ENCODE peak calls at places on chromosome 3, in nine cellular contexts. M, N, X, J, Y, B, D, F and U are unnamed samples.

GRCh38 chr3:186042521-186043202 is 66.2 kb downstream of the ETV5 start:
- DNase-seq in M (no peak), N (no peak), X (no peak), J (no peak), Y (no peak), B (no peak), D (no peak), F (no peak), U (no peak)

GRCh38 chr3:170330366-170330765 is 27.1 kb upstream of the SKIL start:
- DNase-seq in M (peak), N (no peak), X (peak), J (peak), Y (no peak), B (no peak), D (no peak), F (no peak), U (no peak)

GRCh38 chr3:43091481-43091880 is 14.4 kb downstream of the POMGNT2 start:
- DNase-seq in M (no peak), N (no peak), X (no peak), J (no peak), Y (no peak), B (no peak), D (no peak), F (no peak), U (no peak)

GRCh38 chr3:46321461-46322104 is 32.3 kb upstream of the CCR2 start:
- DNase-seq in M (no peak), N (no peak), X (no peak), J (no peak), Y (no peak), B (peak), D (no peak), F (no peak), U (peak)

GRCh38 chr3:163368168-163368567 is 1710.1 kb downstream of the SI start:
- DNase-seq in M (peak), N (no peak), X (no peak), J (no peak), Y (no peak), B (no peak), D (no peak), F (no peak), U (no peak)

GRCh38 chr3:159480046-159480445 is 508.6 kb upstream of the IL12A start:
- DNase-seq in M (no peak), N (no peak), X (no peak), J (no peak), Y (no peak), B (no peak), D (no peak), F (no peak), U (no peak)

GRCh38 chr3:93924491-93924890 is 49.2 kb downstream of the PROS1 start:
- DNase-seq in M (no peak), N (no peak), X (no peak), J (no peak), Y (no peak), B (no peak), D (no peak), F (no peak), U (no peak)

GRCh38 chr3:39937315-39937714 is 127.9 kb downstream of the MYRIP start:
- DNase-seq in M (no peak), N (no peak), X (no peak), J (no peak), Y (no peak), B (no peak), D (no peak), F (no peak), U (no peak)

GRCh38 chr3:136891934-136892855 is 30.2 kb downstream of the NCK1 start:
- DNase-seq in M (no peak), N (no peak), X (no peak), J (no peak), Y (no peak), B (no peak), D (no peak), F (no peak), U (no peak)

GRCh38 chr3:95476534-95476933 is 1337.9 kb upstream of the EPHA6 start:
- DNase-seq in M (no peak), N (no peak), X (no peak), J (no peak), Y (no peak), B (no peak), D (no peak), F (no peak), U (no peak)

GRCh38 chr3:66414846-66415245 is 86.0 kb downstream of the LRIG1 start:
- DNase-seq in M (no peak), N (no peak), X (no peak), J (no peak), Y (no peak), B (no peak), D (no peak), F (no peak), U (no peak)

GRCh38 chr3:21062724-21063436 is 688.1 kb downstream of the ZNF385D start:
- DNase-seq in M (no peak), N (no peak), X (peak), J (no peak), Y (no peak), B (no peak), D (peak), F (no peak), U (no peak)

GRCh38 chr3:189908646-189909045 is 212.1 kb downstream of the P3H2 start:
- DNase-seq in M (peak), N (no peak), X (peak), J (no peak), Y (no peak), B (no peak), D (no peak), F (no peak), U (no peak)

GRCh38 chr3:181725830-181726229 is 14.1 kb downstream of the SOX2 start:
- DNase-seq in M (no peak), N (no peak), X (no peak), J (no peak), Y (no peak), B (no peak), D (no peak), F (no peak), U (no peak)

GRCh38 chr3:143207338-143207961 is 87.9 kb downstream of the CHST2 start:
- DNase-seq in M (peak), N (no peak), X (peak), J (no peak), Y (no peak), B (peak), D (no peak), F (no peak), U (peak)

GRCh38 chr3:160968731-160969130 is 136.4 kb downstream of the B3GALNT1 start:
- DNase-seq in M (peak), N (no peak), X (peak), J (no peak), Y (no peak), B (no peak), D (no peak), F (no peak), U (no peak)

GRCh38 chr3:104101736-104102135 is 1265.0 kb upstream of the ALCAM start:
- DNase-seq in M (peak), N (no peak), X (no peak), J (no peak), Y (no peak), B (no peak), D (no peak), F (no peak), U (no peak)

GRCh38 chr3:10344147-10344943 is 23.4 kb upstream of the SEC13 start:
- DNase-seq in M (peak), N (no peak), X (no peak), J (peak), Y (no peak), B (peak), D (no peak), F (no peak), U (peak)

GRCh38 chr3:12999147-13000140 is 73.8 kb downstream of the IQSEC1 start:
- DNase-seq in M (no peak), N (peak), X (no peak), J (peak), Y (peak), B (peak), D (no peak), F (no peak), U (peak)

GRCh38 chr3:83435173-83435572 is 1523.6 kb upstream of the CADM2 start:
- DNase-seq in M (no peak), N (no peak), X (no peak), J (no peak), Y (no peak), B (no peak), D (no peak), F (no peak), U (no peak)

GRCh38 chr3:27677554-27677953 is 44.6 kb downstream of the EOMES start:
- DNase-seq in M (peak), N (no peak), X (peak), J (peak), Y (no peak), B (no peak), D (peak), F (no peak), U (no peak)

DNA sequence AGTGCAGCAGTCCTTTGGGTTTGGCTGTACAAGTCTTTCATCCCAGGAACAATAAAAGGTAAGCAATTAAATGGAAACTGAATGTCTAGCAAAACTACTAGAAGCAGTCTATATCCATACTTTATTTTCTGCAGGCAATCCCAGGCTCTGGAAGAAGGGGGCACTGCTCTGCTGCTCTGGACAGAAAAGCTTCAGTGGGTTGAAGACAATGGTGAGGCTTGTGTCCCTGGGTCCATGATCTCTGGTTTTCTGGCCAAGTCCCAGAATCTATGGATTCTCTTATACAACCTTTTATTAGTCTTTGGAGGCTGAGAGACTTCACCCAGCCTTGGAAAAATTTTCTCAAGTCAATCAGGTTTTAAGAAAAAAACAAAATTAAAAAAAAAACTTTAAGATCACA is 35.6 kb downstream of the SCAP start:
- DNase-seq in M (no peak), N (no peak), X (no peak), J (no peak), Y (no peak), B (no peak), D (no peak), F (no peak), U (no peak)
- TF ChIP-seq CTCF in M (peak), N (no peak), X (peak), J (peak), Y (no peak), B (peak), D (peak), F (no peak), U (no peak)

DNA sequence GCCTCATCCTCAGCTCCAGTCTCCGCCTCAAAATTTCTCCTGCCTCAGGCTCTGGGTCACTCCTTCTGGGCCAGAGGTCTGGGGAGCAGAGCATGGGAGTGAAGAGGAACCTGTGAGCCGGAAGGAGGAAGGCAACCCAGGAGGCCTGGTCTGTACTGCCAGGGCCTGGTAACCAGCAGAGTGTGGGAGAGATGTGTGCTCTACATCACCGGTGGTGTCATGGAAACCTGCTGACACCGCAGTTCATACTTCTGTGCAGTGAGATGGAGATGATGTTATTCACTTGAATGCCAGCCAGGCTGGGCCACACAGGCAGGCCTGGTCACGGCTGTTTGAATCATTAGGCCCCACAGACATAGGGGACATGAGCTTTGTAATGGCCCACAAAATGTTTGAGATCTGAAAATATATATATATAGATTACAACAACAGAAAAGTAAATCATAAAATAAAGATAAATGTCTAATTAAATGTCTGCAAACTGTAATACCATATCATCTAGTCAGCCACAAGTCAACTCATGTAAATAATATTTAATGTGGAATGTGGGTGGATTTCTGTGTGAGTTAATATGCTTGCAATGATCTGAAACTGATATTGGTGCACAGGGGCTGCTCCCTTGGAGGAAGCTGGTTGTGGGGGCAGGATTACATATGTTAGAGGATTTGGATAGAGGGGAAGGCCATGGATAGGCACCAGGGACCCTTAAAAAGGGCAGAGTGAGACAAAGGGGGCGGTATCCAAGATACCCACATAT is 108.5 kb upstream of the PFN2 start:
- DNase-seq in M (peak), N (no peak), X (peak), J (peak), Y (peak), B (no peak), D (peak), F (no peak), U (no peak)
- TF ChIP-seq CTCF in M (no peak), N (no peak), X (no peak), J (no peak), Y (no peak), B (no peak), D (no peak), F (no peak), U (no peak)

DNA sequence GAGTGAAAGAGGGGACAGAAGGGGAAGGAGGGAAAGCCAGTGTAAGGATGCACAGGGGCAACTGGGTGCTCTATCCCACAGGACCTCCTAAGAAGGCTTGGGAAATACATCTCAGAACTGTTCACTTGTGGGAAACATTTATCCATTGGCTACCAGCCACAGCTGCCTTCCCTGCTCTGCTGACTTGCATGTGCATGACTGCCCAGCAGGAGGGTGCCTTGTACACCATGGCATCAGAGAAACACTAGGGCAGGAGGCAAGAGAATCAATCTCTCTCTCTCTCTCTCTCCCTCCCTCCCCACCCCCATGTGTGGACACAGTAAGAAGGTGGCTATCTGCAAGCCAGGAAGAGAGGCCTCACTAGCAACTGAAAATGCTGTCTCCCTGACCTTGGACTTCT is 62.9 kb upstream of the ZBTB38 start:
- DNase-seq in M (peak), N (no peak), X (peak), J (no peak), Y (no peak), B (no peak), D (peak), F (no peak), U (no peak)
- TF ChIP-seq CTCF in M (peak), N (no peak), X (peak), J (no peak), Y (no peak), B (peak), D (peak), F (no peak), U (no peak)

GRCh38 chr3:38015485-38015884 is 14.0 kb downstream of the PLCD1 start:
- DNase-seq in M (no peak), N (no peak), X (no peak), J (no peak), Y (no peak), B (no peak), D (no peak), F (no peak), U (no peak)
- TF ChIP-seq CTCF in M (no peak), N (no peak), X (no peak), J (no peak), Y (no peak), B (no peak), D (no peak), F (no peak), U (no peak)

GRCh38 chr3:103056953-103057450 is 622.2 kb downstream of the ZPLD1 start:
- DNase-seq in M (peak), N (no peak), X (no peak), J (peak), Y (no peak), B (no peak), D (no peak), F (no peak), U (no peak)
- TF ChIP-seq CTCF in M (no peak), N (no peak), X (no peak), J (peak), Y (no peak), B (no peak), D (no peak), F (no peak), U (no peak)

DNA sequence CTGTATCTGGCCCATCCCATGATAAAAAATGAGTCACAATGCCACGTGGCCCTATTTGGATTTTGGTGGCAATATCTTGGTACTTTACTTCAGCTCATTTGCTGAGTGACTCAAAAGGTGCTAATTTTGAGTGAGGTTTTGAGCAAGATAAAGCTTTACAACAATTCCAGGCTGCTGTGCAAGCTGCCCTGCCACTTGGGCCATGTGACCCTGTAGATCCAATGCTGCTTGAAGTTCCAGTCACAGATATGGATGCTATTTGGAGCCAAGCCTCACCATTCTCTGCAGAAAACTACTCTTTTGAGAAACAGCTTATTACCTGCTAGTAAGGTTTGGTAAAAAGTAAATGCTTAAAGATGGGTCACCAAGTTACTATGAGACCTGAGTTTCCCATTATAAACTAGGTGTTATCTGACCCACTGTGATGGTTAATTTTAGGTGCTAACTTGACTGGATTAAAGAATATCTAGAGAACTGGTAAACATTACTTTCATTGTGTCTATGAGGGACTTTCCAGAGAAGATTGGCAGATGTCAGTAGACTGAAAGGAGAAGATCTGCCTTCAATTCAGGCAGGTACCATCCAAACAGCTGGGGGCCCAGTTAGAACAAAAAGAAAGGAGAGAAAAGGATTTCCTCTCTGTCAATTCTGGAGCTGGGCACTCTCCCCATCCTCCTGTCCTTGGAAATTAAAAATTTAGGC is 1083.9 kb downstream of the DIPK2A start:
- DNase-seq in M (no peak), N (no peak), X (no peak), J (no peak), Y (no peak), B (no peak), D (no peak), F (no peak), U (no peak)
- TF ChIP-seq CTCF in M (no peak), N (no peak), X (no peak), J (no peak), Y (no peak), B (no peak), D (no peak), F (no peak), U (no peak)

GRCh38 chr3:17041009-17041408 is 156.3 kb downstream of the PLCL2 start:
- DNase-seq in M (peak), N (no peak), X (no peak), J (no peak), Y (no peak), B (no peak), D (no peak), F (no peak), U (no peak)

GRCh38 chr3:17040322-17040721 is 155.6 kb downstream of the PLCL2 start:
- DNase-seq in M (no peak), N (no peak), X (no peak), J (no peak), Y (no peak), B (no peak), D (no peak), F (no peak), U (no peak)

GRCh38 chr3:17038141-17038540 is 153.4 kb downstream of the PLCL2 start:
- DNase-seq in M (no peak), N (no peak), X (no peak), J (no peak), Y (no peak), B (no peak), D (no peak), F (no peak), U (no peak)

GRCh38 chr3:17038900-17039545 is 154.3 kb downstream of the PLCL2 start:
- DNase-seq in M (no peak), N (no peak), X (no peak), J (no peak), Y (no peak), B (no peak), D (no peak), F (no peak), U (no peak)

DNA sequence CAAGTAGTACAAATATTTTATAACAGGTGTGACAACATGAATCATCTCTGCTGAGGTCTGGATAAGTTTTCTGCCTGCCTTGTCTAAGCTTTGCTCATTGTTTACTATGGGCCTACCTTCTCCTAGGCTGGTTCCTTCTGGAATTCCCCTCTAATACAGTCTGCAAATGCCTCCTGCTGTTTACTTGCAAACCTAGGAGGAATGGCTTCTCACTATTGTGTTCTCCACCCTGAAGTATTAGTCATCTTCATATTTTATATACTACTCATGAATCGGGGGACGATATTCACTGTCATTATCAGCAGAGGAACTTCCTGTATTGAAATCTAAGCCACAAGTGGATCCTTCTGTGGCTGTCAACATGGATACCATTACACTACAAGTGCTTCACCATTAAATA is 154.8 kb downstream of the PLCL2 start:
- DNase-seq in M (peak), N (no peak), X (peak), J (peak), Y (no peak), B (no peak), D (peak), F (no peak), U (no peak)
- TF ChIP-seq CTCF in M (no peak), N (no peak), X (no peak), J (no peak), Y (no peak), B (no peak), D (peak), F (no peak), U (no peak)